ENCODE peak calls at places on chromosomes 12 and 14, in seven cellular contexts. W is PC-3, V is lower lobe of right lung, F is Panc1, Y is suprapubic skin, N is PC-9, A is fibroblast of lung. T is an unnamed sample. For H3K27me3 and H3K4me1, the result is how much of the 10 kb centered on the place peaks cover.

GRCh38 chr12:27330846-27331245 is 1.8 kb upstream of the BMAL2 start:
- DNase-seq in F (no peak), V (no peak), A (peak), W (peak), Y (no peak), N (peak), T (no peak)

GRCh38 chr12:24741216-24741615 is 207.7 kb downstream of the BCAT1 start:
- DNase-seq in V (no peak), Y (no peak), N (no peak), A (no peak), F (no peak), W (no peak), T (no peak)

GRCh38 chr12:50991296-50991695 is 34.9 kb downstream of the SLC11A2 start:
- DNase-seq in Y (no peak), V (no peak), N (no peak), A (no peak), F (no peak), W (no peak), T (no peak)

GRCh38 chr12:104682790-104683279 is 226.1 kb downstream of the CHST11 start:
- DNase-seq in W (no peak), A (no peak), V (no peak), N (no peak), Y (no peak), F (no peak), T (no peak)

GRCh38 chr12:68336754-68337343 is 4.7 kb upstream of the MDM1 start:
- DNase-seq in W (peak), A (no peak), N (no peak), Y (no peak), F (no peak), V (no peak), T (peak)

GRCh38 chr12:43444940-43445564 is 107.0 kb downstream of the ADAMTS20 start:
- DNase-seq in Y (no peak), A (peak), F (peak), V (no peak), W (peak), N (peak), T (no peak)

GRCh38 chr14:42944284-42944683 is 1337.6 kb downstream of the LRFN5 start:
- DNase-seq in N (no peak), V (no peak), W (peak), Y (no peak), A (peak), F (no peak), T (no peak)

GRCh38 chr12:12499909-12500604 is 62.6 kb downstream of the DUSP16 start:
- DNase-seq in W (no peak), Y (no peak), F (no peak), N (no peak), V (no peak), A (no peak), T (no peak)

GRCh38 chr14:50311337-50311973 is 574 bp downstream of the L2HGDH start:
- DNase-seq in W (peak), F (no peak), V (no peak), N (no peak), A (no peak), Y (no peak), T (no peak)

GRCh38 chr12:124550123-124551089 is 17.0 kb downstream of the NCOR2 start:
- DNase-seq in A (peak), F (no peak), N (no peak), V (no peak), W (peak), Y (no peak), T (peak)

GRCh38 chr12:80107221-80107620 is 7.9 kb downstream of the OTOGL start:
- DNase-seq in N (no peak), Y (no peak), F (no peak), V (no peak), A (peak), W (no peak), T (peak)

GRCh38 chr14:76456200-76456599 is 80.3 kb downstream of the ESRRB start:
- DNase-seq in A (no peak), N (peak), Y (no peak), W (peak), V (no peak), F (no peak), T (no peak)

GRCh38 chr12:113092478-113093408 is 36.2 kb downstream of the DTX1 start:
- DNase-seq in F (no peak), N (peak), W (peak), V (peak), Y (no peak), A (no peak), T (no peak)

GRCh38 chr12:101573743-101574142 is 21.0 kb upstream of the MYBPC1 start:
- DNase-seq in Y (no peak), A (no peak), V (no peak), F (no peak), W (no peak), N (no peak), T (no peak)

GRCh38 chr12:181921-182320 is 32.0 kb downstream of the SLC6A12 start:
- DNase-seq in A (no peak), W (no peak), Y (no peak), V (peak), F (no peak), N (no peak), T (no peak)

GRCh38 chr12:32877670-32878459 is 18.7 kb downstream of the PKP2 start:
- DNase-seq in F (no peak), N (no peak), Y (no peak), A (no peak), V (no peak), W (no peak), T (no peak)

GRCh38 chr12:120643574-120643973 is 3.1 kb downstream of the CABP1 start:
- DNase-seq in W (no peak), V (no peak), N (no peak), Y (no peak), F (no peak), A (no peak), T (no peak)

GRCh38 chr14:68704736-68705720 is 87.8 kb downstream of the ZFP36L1 start:
- DNase-seq in W (peak), A (peak), V (no peak), Y (peak), N (peak), F (no peak), T (peak)

GRCh38 chr14:55077691-55078151 is 26.3 kb downstream of the MAPK1IP1L start:
- DNase-seq in A (peak), W (no peak), Y (no peak), N (peak), F (no peak), V (peak), T (peak)

GRCh38 chr14:20680843-20681347 is 3.5 kb upstream of the RNASE4 start:
- DNase-seq in A (no peak), W (peak), V (no peak), N (no peak), Y (no peak), F (no peak), T (no peak)

GRCh38 chr12:81245458-81245857 is 167.6 kb downstream of the ACSS3 start:
- DNase-seq in N (no peak), F (no peak), A (no peak), V (no peak), Y (no peak), W (no peak), T (no peak)

GRCh38 chr12:124863409-124864325 is at the start of gene SCARB1:
- DNase-seq in N (peak), A (peak), F (no peak), Y (peak), W (peak), V (peak), T (peak)

GRCh38 chr12:64526859-64527258 is 74.9 kb downstream of the TBK1 start:
- DNase-seq in W (no peak), N (no peak), F (no peak), V (no peak), A (no peak), Y (no peak), T (no peak)

DNA sequence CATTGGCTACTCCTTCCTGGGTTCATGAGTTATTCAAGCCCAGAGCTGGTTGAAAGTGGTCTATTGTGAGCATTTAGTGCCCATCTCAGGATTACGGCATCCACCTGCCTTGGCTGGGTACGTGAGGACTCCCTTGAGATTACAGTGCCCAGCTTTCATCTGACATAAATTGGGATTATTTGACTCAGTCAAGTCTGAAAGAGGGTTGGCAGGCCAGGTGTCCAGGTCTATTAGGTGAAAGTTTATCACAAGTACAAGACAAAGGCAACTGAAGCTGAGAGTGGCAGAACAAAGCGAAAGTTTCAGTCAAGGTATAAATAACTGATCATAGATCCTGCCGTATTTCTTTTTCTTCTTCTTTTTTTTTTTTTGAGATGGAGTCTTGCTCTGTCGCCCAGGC is 84.6 kb upstream of the ATF7IP start:
- DNase-seq in V (no peak), A (no peak), W (no peak), Y (no peak), N (no peak), F (no peak), T (no peak)
- H3K27me3 ChIP-seq in V (under half), A (under half), W (under half), Y (under half), N (under half), F (under half), T (under half)

DNA sequence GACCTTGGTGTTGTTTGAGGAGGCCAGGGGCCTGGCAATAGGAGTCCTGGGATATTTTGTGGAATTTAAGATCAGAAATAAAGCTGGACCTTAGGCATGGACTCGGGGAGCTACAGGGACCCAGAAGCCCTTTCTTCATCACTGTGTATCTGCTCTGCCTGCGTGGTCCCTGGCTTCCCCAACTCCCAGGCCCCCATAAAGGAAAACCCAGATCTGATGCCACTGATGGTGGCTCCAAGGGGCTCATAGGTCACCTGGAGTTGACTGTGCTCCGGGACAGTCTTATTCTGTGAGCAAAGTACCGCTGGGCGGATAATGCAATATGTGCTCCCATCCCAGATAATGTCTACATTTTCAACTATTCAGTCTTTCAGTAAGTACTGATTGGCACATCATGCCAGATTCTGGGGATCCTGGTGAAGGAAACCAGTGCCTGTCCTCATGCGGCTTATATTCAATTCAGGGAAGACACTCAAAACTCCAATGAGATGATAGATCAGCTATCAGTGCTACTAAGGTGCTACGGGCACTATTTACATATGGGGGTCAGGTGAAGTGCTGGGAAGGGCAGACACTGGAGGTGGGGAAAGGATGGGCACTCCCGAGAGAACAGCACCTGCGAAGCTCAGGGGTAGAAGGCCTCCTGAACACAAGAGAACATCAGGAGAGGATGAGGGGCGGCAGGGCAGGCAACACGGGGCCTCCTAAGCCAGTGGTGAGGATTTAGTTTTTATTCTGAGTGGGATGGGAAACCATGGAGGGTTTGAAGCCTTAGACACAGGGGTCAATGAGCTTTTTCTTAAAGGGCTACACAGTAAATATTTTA is 5.5 kb upstream of the SELPLG start:
- DNase-seq in F (no peak), W (no peak), V (no peak), Y (no peak), A (no peak), N (no peak), T (no peak)
- H3K4me1 ChIP-seq in F (under half), W (under half), V (half or more), Y (under half), A (under half), N (under half), T (under half)

GRCh38 chr12:47277071-47277408 is 197.3 kb upstream of the AMIGO2 start:
- DNase-seq in Y (no peak), W (no peak), A (no peak), V (no peak), N (no peak), F (no peak), T (no peak)

GRCh38 chr12:47272412-47273190 is 192.8 kb upstream of the AMIGO2 start:
- DNase-seq in W (peak), V (no peak), N (no peak), A (no peak), F (no peak), Y (no peak), T (peak)

GRCh38 chr12:47273191-47273626 is 193.4 kb upstream of the AMIGO2 start:
- DNase-seq in F (no peak), W (peak), A (no peak), V (no peak), N (no peak), Y (no peak), T (no peak)

GRCh38 chr12:47276253-47277070 is 196.7 kb upstream of the AMIGO2 start:
- DNase-seq in F (no peak), W (peak), N (peak), V (no peak), Y (no peak), A (peak), T (peak)

GRCh38 chr12:47274725-47275124 is 195.0 kb upstream of the AMIGO2 start:
- DNase-seq in A (no peak), F (no peak), V (no peak), W (no peak), N (no peak), Y (no peak), T (no peak)
- H3K27ac ChIP-seq in A (no peak), F (no peak), V (no peak), W (no peak), N (peak), Y (no peak), T (no peak)

DNA sequence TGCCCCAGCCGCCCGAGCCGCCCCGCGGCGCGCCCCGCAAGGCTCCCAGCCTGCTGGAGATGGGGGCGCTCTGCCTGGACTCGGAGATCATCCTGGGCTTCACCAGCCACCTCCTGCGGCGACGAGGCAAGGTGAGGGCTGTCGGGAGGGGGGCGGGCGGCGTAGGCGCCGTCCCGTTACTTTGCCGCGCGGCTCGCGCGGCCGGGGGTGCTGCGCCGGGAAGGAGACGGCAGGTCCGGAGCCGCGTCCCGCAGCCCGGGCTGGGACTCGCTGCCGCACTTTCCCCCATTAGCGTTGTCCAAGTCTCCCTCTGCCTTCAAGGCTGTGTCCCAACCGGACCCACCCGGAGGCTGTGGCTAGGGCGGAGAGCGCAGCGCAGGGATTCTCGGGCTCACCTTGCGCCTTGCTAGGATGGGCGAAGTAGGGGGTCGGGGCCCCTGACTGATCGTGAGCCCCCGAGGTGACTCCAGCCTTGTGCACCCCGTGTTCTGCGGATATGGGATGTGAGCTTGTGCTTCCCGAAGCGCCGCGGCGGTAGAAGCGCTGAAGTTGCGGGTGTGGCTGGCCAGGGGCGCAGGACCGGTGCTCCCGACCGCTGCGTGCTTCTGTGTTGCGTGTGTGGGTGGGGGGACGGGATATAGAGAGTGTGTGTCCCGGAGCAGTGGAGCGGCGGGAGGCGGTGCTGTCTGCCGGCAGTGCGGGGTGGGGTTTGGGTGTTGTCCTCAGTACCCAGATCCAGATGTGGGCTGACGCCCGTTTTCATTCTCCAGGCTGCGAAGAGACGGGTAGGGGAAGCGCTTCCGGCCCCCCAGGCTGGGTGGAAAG is 1.7 kb upstream of the KIF26A start:
- DNase-seq in A (no peak), W (no peak), F (no peak), N (no peak), Y (peak), V (peak), T (no peak)
- H3K27me3 ChIP-seq in A (under half), W (under half), F (under half), N (under half), Y (half or more), V (half or more), T (half or more)

GRCh38 chr14:96501383-96501745 is 818 bp upstream of the PAPOLA start:
- DNase-seq in Y (no peak), N (no peak), F (no peak), A (no peak), W (peak), V (no peak), T (no peak)
- H3K4me1 ChIP-seq in Y (under half), N (under half), F (under half), A (under half), W (under half), V (under half), T (under half)

GRCh38 chr14:102501751-102502315 is 7.7 kb downstream of the ANKRD9 start:
- DNase-seq in W (no peak), A (no peak), Y (no peak), V (no peak), F (no peak), N (no peak), T (no peak)
- H3K27ac ChIP-seq in W (no peak), A (no peak), Y (peak), V (no peak), F (no peak), N (no peak), T (no peak)

GRCh38 chr14:64700894-64701293 is 3.3 kb upstream of the PLEKHG3 start:
- DNase-seq in F (no peak), V (no peak), Y (no peak), A (no peak), W (no peak), N (no peak), T (no peak)
- H3K27me3 ChIP-seq in F (under half), V (under half), Y (under half), A (under half), W (under half), N (under half), T (under half)

GRCh38 chr12:122106891-122107660 is 28.5 kb downstream of the MLXIP start:
- DNase-seq in W (peak), N (no peak), A (peak), V (peak), Y (no peak), F (no peak), T (peak)
- H3K4me1 ChIP-seq in W (under half), N (under half), A (under half), V (half or more), Y (under half), F (half or more), T (under half)

GRCh38 chr12:88247241-88247643 is 105.1 kb downstream of the TMTC3 start:
- DNase-seq in A (peak), F (no peak), V (no peak), W (peak), Y (no peak), N (no peak), T (peak)

GRCh38 chr12:88243886-88244491 is 101.9 kb downstream of the TMTC3 start:
- DNase-seq in Y (no peak), W (no peak), N (no peak), A (peak), F (no peak), V (no peak), T (no peak)

GRCh38 chr12:88242161-88242925 is 100.2 kb downstream of the TMTC3 start:
- DNase-seq in A (peak), F (peak), N (peak), Y (no peak), V (no peak), W (peak), T (peak)

GRCh38 chr12:88245905-88246304 is 103.8 kb downstream of the TMTC3 start:
- DNase-seq in A (no peak), V (no peak), Y (no peak), F (no peak), W (no peak), N (no peak), T (no peak)

DNA sequence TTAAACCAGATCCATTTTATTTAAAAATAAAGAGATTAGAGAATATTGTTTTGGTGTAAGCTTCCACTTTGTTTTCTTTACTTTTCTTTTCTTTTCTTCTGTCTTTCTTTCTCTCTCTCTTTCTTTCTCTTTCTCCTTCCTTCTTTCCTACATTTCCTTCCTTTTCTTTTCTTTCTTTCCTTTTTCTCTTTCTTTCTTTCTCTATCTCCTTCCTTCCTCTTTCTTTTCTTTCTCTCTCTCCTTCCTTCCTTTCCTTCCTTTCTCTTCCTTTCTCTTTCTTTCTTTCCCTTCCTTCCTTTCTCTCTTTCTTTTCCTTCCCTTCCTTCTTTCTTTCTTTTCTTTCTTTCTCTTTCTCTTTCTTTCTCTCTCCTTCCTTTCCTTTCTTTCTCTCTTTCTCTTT is 100.8 kb downstream of the TMTC3 start:
- DNase-seq in N (no peak), W (no peak), A (no peak), V (no peak), Y (no peak), F (no peak), T (no peak)
- H3K27ac ChIP-seq in N (peak), W (peak), A (peak), V (no peak), Y (peak), F (no peak), T (peak)

DNA sequence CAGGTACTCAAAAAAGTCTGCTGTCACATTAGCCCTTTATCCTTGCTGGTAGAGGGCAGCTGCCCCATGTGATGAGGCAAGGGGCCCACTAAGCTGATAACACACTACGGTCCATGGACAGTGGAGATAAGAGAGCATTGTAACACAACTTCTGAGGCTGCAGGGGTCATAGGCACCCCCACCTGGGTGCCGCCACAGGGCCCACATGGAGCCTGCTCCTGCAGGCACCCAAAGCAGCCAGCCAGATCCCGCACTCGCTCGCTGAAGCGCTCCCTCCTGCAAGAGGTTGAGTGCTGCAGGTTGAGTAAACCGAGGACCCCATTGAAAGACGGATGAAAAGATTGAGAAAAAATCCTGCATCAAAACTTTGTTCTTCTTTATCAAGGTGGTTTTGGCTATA is 566.3 kb upstream of the NOVA1 start:
- DNase-seq in F (no peak), V (no peak), W (no peak), A (no peak), N (no peak), Y (no peak), T (no peak)
- H3K27me3 ChIP-seq in F (under half), V (under half), W (under half), A (under half), N (under half), Y (under half), T (under half)

T was measured in foreskin keratinocyte.